ENCODE peak calls at places on chromosomes 5 and 9, in ten cellular contexts. One of them, this sample, is unnamed.

GRCh38 chr9:80615964-80616363 is 1044.2 kb downstream of the TLE4 start:
- DNase-seq in tibial nerve: no peak
- DNase-seq in MG63: peak; percentile 3
- DNase-seq in left ventricle myocardium inferior: no peak
- DNase-seq in endothelial cell of umbilical vein: no peak
- DNase-seq in WERI-Rb-1: no peak
- DNase-seq in aorta: no peak
- DNase-seq in endodermal cell: no peak
- DNase-seq in cardiac muscle cell: no peak
- DNase-seq in left lung: no peak
- DNase-seq in this sample: no peak

GRCh38 chr9:137302176-137303030 is at the start of gene NRARP:
- DNase-seq in tibial nerve: peak; percentile 68
- DNase-seq in MG63: peak; percentile 70
- DNase-seq in left ventricle myocardium inferior: peak; percentile 91
- DNase-seq in endothelial cell of umbilical vein: peak; percentile 82
- DNase-seq in WERI-Rb-1: peak; percentile 92
- DNase-seq in aorta: peak; percentile 94
- DNase-seq in endodermal cell: peak; percentile 94
- DNase-seq in cardiac muscle cell: peak; percentile 95
- DNase-seq in left lung: peak; percentile 95
- DNase-seq in this sample: peak; percentile 64

GRCh38 chr5:131513780-131514179 is 121.2 kb downstream of the RAPGEF6 start:
- DNase-seq in tibial nerve: no peak
- DNase-seq in MG63: no peak
- DNase-seq in left ventricle myocardium inferior: no peak
- DNase-seq in endothelial cell of umbilical vein: no peak
- DNase-seq in WERI-Rb-1: no peak
- DNase-seq in aorta: no peak
- DNase-seq in endodermal cell: no peak
- DNase-seq in cardiac muscle cell: no peak
- DNase-seq in left lung: no peak
- DNase-seq in this sample: no peak

GRCh38 chr5:40410939-40411635 is 268.6 kb upstream of the PTGER4 start:
- DNase-seq in tibial nerve: no peak
- DNase-seq in MG63: peak; percentile 94
- DNase-seq in left ventricle myocardium inferior: no peak
- DNase-seq in endothelial cell of umbilical vein: no peak
- DNase-seq in WERI-Rb-1: no peak
- DNase-seq in aorta: no peak
- DNase-seq in endodermal cell: no peak
- DNase-seq in cardiac muscle cell: no peak
- DNase-seq in left lung: no peak
- DNase-seq in this sample: no peak

GRCh38 chr9:105280730-105281129 is 36.3 kb downstream of the SLC44A1 start:
- DNase-seq in tibial nerve: no peak
- DNase-seq in MG63: no peak
- DNase-seq in left ventricle myocardium inferior: no peak
- DNase-seq in endothelial cell of umbilical vein: no peak
- DNase-seq in WERI-Rb-1: no peak
- DNase-seq in aorta: no peak
- DNase-seq in endodermal cell: no peak
- DNase-seq in cardiac muscle cell: no peak
- DNase-seq in left lung: no peak
- DNase-seq in this sample: no peak

GRCh38 chr9:4430492-4431261 is 59.6 kb upstream of the SLC1A1 start:
- DNase-seq in tibial nerve: no peak
- DNase-seq in MG63: no peak
- DNase-seq in left ventricle myocardium inferior: no peak
- DNase-seq in endothelial cell of umbilical vein: peak; percentile 88
- DNase-seq in WERI-Rb-1: no peak
- DNase-seq in aorta: no peak
- DNase-seq in endodermal cell: no peak
- DNase-seq in cardiac muscle cell: no peak
- DNase-seq in left lung: no peak
- DNase-seq in this sample: no peak

GRCh38 chr5:151095341-151096000 is 14.6 kb upstream of the TNIP1 start:
- DNase-seq in tibial nerve: no peak
- DNase-seq in MG63: peak; percentile 39
- DNase-seq in left ventricle myocardium inferior: peak; percentile 61
- DNase-seq in endothelial cell of umbilical vein: peak; percentile 64
- DNase-seq in WERI-Rb-1: peak; percentile 19
- DNase-seq in aorta: no peak
- DNase-seq in endodermal cell: peak; percentile 55
- DNase-seq in cardiac muscle cell: no peak
- DNase-seq in left lung: no peak
- DNase-seq in this sample: no peak

GRCh38 chr9:110463499-110463898 is 116.0 kb downstream of the SVEP1 start:
- DNase-seq in tibial nerve: no peak
- DNase-seq in MG63: no peak
- DNase-seq in left ventricle myocardium inferior: no peak
- DNase-seq in endothelial cell of umbilical vein: no peak
- DNase-seq in WERI-Rb-1: no peak
- DNase-seq in aorta: no peak
- DNase-seq in endodermal cell: no peak
- DNase-seq in cardiac muscle cell: no peak
- DNase-seq in left lung: no peak
- DNase-seq in this sample: no peak

GRCh38 chr9:88852794-88853193 is 138.5 kb upstream of the S1PR3 start:
- DNase-seq in tibial nerve: no peak
- DNase-seq in MG63: peak; percentile 42
- DNase-seq in left ventricle myocardium inferior: peak; percentile 27
- DNase-seq in endothelial cell of umbilical vein: peak; percentile 92
- DNase-seq in WERI-Rb-1: no peak
- DNase-seq in aorta: no peak
- DNase-seq in endodermal cell: no peak
- DNase-seq in cardiac muscle cell: no peak
- DNase-seq in left lung: no peak
- DNase-seq in this sample: no peak

GRCh38 chr5:136006767-136007251 is 22.0 kb upstream of the TGFBI start:
- DNase-seq in tibial nerve: no peak
- DNase-seq in MG63: peak; percentile 92
- DNase-seq in left ventricle myocardium inferior: no peak
- DNase-seq in endothelial cell of umbilical vein: no peak
- DNase-seq in WERI-Rb-1: no peak
- DNase-seq in aorta: no peak
- DNase-seq in endodermal cell: peak; percentile 39
- DNase-seq in cardiac muscle cell: no peak
- DNase-seq in left lung: no peak
- DNase-seq in this sample: no peak

GRCh38 chr5:32785639-32786216 is 74.6 kb downstream of the NPR3 start:
- DNase-seq in tibial nerve: no peak
- DNase-seq in MG63: no peak
- DNase-seq in left ventricle myocardium inferior: no peak
- DNase-seq in endothelial cell of umbilical vein: no peak
- DNase-seq in WERI-Rb-1: no peak
- DNase-seq in aorta: no peak
- DNase-seq in endodermal cell: no peak
- DNase-seq in cardiac muscle cell: no peak
- DNase-seq in left lung: no peak
- DNase-seq in this sample: no peak

GRCh38 chr5:1416856-1417469 is 28.3 kb downstream of the SLC6A3 start:
- DNase-seq in tibial nerve: no peak
- DNase-seq in MG63: no peak
- DNase-seq in left ventricle myocardium inferior: peak; percentile 7
- DNase-seq in endothelial cell of umbilical vein: no peak
- DNase-seq in WERI-Rb-1: peak; percentile 4
- DNase-seq in aorta: peak; percentile 70
- DNase-seq in endodermal cell: no peak
- DNase-seq in cardiac muscle cell: no peak
- DNase-seq in left lung: peak; percentile 51
- DNase-seq in this sample: no peak

DNA sequence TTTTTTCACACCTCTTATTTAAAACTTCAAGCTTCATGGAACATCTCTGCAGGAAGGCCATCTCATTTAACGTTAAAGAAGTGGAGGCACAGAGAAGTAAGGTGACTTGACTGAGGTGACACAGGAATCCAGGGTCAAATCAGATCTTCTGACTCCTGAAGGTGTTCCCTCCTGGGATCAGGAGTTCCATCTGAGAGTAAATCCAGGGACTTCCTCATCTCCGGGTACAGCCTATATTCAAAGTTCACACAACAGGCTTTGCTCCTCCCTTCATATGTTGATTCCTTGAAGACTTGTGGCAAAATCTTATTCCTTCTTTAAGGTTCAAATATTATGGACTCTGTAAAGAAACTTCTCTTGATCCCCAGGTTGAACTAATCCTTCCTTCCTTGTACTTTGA is 313.1 kb upstream of the CLINT1 start:
- DNase-seq in tibial nerve: no peak
- DNase-seq in MG63: no peak
- DNase-seq in left ventricle myocardium inferior: no peak
- DNase-seq in endothelial cell of umbilical vein: no peak
- DNase-seq in WERI-Rb-1: no peak
- DNase-seq in aorta: no peak
- DNase-seq in endodermal cell: no peak
- DNase-seq in cardiac muscle cell: no peak
- DNase-seq in left lung: no peak
- DNase-seq in this sample: no peak
- H3K9me3 ChIP-seq in tibial nerve: no peaks in the 10 kb centered on the region
- H3K9me3 ChIP-seq in MG63: no peaks in the 10 kb centered on the region
- H3K9me3 ChIP-seq in left ventricle myocardium inferior: no peaks in the 10 kb centered on the region
- H3K9me3 ChIP-seq in endothelial cell of umbilical vein: no peaks in the 10 kb centered on the region
- H3K9me3 ChIP-seq in WERI-Rb-1: no peaks in the 10 kb centered on the region
- H3K9me3 ChIP-seq in aorta: no peaks in the 10 kb centered on the region
- H3K9me3 ChIP-seq in endodermal cell: no peaks in the 10 kb centered on the region
- H3K9me3 ChIP-seq in cardiac muscle cell: no peaks in the 10 kb centered on the region
- H3K9me3 ChIP-seq in left lung: no peaks in the 10 kb centered on the region
- H3K9me3 ChIP-seq in this sample: no peaks in the 10 kb centered on the region

GRCh38 chr9:136095495-136096058 is 488 bp upstream of the NACC2 start:
- DNase-seq in tibial nerve: no peak
- DNase-seq in MG63: peak; percentile 34
- DNase-seq in left ventricle myocardium inferior: peak; percentile 61
- DNase-seq in endothelial cell of umbilical vein: peak; percentile 29
- DNase-seq in WERI-Rb-1: peak; percentile 28
- DNase-seq in aorta: no peak
- DNase-seq in endodermal cell: peak; percentile 71
- DNase-seq in cardiac muscle cell: peak; percentile 52
- DNase-seq in left lung: no peak
- DNase-seq in this sample: no peak

GRCh38 chr9:136093331-136093986 is 1.6 kb downstream of the NACC2 start:
- DNase-seq in tibial nerve: no peak
- DNase-seq in MG63: peak; percentile 76
- DNase-seq in left ventricle myocardium inferior: no peak
- DNase-seq in endothelial cell of umbilical vein: no peak
- DNase-seq in WERI-Rb-1: peak; percentile 54
- DNase-seq in aorta: no peak
- DNase-seq in endodermal cell: peak; percentile 72
- DNase-seq in cardiac muscle cell: no peak
- DNase-seq in left lung: peak; percentile 80
- DNase-seq in this sample: no peak

GRCh38 chr9:136092741-136093140 is 2.3 kb downstream of the NACC2 start:
- DNase-seq in tibial nerve: no peak
- DNase-seq in MG63: no peak
- DNase-seq in left ventricle myocardium inferior: no peak
- DNase-seq in endothelial cell of umbilical vein: no peak
- DNase-seq in WERI-Rb-1: no peak
- DNase-seq in aorta: no peak
- DNase-seq in endodermal cell: no peak
- DNase-seq in cardiac muscle cell: no peak
- DNase-seq in left lung: peak; percentile 31
- DNase-seq in this sample: no peak

GRCh38 chr9:136095028-136095494 is at the start of gene NACC2:
- DNase-seq in tibial nerve: peak; percentile 43
- DNase-seq in MG63: peak; percentile 78
- DNase-seq in left ventricle myocardium inferior: peak; percentile 82
- DNase-seq in endothelial cell of umbilical vein: peak; percentile 38
- DNase-seq in WERI-Rb-1: peak; percentile 61
- DNase-seq in aorta: peak; percentile 90
- DNase-seq in endodermal cell: peak; percentile 83
- DNase-seq in cardiac muscle cell: peak; percentile 78
- DNase-seq in left lung: peak; percentile 92
- DNase-seq in this sample: no peak

DNA sequence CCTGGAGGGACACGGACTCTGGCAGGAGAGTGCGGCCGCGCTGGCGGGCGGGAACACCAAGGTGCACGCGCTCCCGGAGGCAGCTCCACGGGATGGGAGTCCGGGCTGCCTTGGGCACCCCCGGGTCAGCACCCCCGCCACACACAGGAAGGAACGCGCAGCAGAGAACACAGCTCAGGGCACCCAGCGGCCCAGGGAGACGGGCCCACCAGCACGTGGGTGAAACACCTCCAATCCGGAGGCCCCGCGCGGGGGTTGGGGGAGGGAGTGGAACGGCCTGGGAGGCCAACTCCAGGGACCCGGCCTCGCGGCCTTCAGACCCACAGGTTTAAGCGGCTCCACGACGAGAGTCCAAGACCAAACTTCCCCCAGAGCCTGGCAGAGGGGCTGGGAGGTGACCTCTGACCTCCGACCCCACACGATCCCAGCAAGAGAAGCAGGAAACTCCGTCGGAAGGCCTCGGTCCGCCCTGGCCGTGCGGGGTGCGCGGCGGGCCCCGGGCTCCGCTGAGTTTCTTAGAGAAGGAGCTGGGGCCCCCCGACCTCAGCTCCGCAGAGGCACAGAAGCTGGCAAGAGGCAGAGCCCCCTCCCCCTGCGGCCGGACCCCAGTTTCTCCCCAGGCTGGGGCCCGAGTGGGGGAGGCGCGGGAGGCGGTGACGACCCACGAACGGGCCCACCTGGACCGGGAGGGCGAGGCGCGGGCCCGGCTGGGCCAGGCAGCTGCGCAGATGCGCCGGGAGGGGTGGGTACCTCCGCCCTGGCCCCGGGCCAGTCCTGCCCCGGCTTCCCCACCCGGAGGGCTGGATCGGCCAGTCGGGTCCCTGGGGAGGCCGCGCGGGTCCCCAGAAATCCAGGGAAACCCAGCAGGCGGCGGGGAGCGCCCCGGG is 851 bp downstream of the NACC2 start:
- DNase-seq in tibial nerve: peak; percentile 51
- DNase-seq in MG63: peak; percentile 91
- DNase-seq in left ventricle myocardium inferior: peak; percentile 88
- DNase-seq in endothelial cell of umbilical vein: peak; percentile 33
- DNase-seq in WERI-Rb-1: peak; percentile 67
- DNase-seq in aorta: peak; percentile 95
- DNase-seq in endodermal cell: peak; percentile 73
- DNase-seq in cardiac muscle cell: peak; percentile 66
- DNase-seq in left lung: peak; percentile 92
- DNase-seq in this sample: no peak
- H3K4me3 ChIP-seq in tibial nerve: peak overlapping the region; percentile 94
- H3K4me3 ChIP-seq in MG63: peak overlapping the region; percentile 87
- H3K4me3 ChIP-seq in left ventricle myocardium inferior: peak overlapping the region; percentile 95
- H3K4me3 ChIP-seq in endothelial cell of umbilical vein: peak overlapping the region; percentile 58
- H3K4me3 ChIP-seq in WERI-Rb-1: peak overlapping the region; percentile 53
- H3K4me3 ChIP-seq in aorta: peak overlapping the region; percentile 86
- H3K4me3 ChIP-seq in endodermal cell: peak overlapping the region; percentile 77
- H3K4me3 ChIP-seq in cardiac muscle cell: peak overlapping the region; percentile 63
- H3K4me3 ChIP-seq in left lung: peak overlapping the region; percentile 77
- H3K4me3 ChIP-seq in this sample: peak overlapping the region; percentile 97

GRCh38 chr5:178940569-178941360 is at the start of gene ZNF454:
- DNase-seq in tibial nerve: peak; percentile 62
- DNase-seq in MG63: no peak
- DNase-seq in left ventricle myocardium inferior: peak; percentile 93
- DNase-seq in endothelial cell of umbilical vein: peak; percentile 35
- DNase-seq in WERI-Rb-1: no peak
- DNase-seq in aorta: peak; percentile 96
- DNase-seq in endodermal cell: no peak
- DNase-seq in cardiac muscle cell: peak; percentile 75
- DNase-seq in left lung: peak; percentile 91
- DNase-seq in this sample: peak; percentile 2
- H3K9me3 ChIP-seq in tibial nerve: peaks cover 36% of the 10 kb centered on the region
- H3K9me3 ChIP-seq in MG63: peaks cover 83% of the 10 kb centered on the region
- H3K9me3 ChIP-seq in left ventricle myocardium inferior: peaks cover 57% of the 10 kb centered on the region
- H3K9me3 ChIP-seq in endothelial cell of umbilical vein: peaks cover 3% of the 10 kb centered on the region
- H3K9me3 ChIP-seq in WERI-Rb-1: peaks cover 7% of the 10 kb centered on the region
- H3K9me3 ChIP-seq in aorta: peaks cover 11% of the 10 kb centered on the region
- H3K9me3 ChIP-seq in endodermal cell: peaks cover 79% of the 10 kb centered on the region
- H3K9me3 ChIP-seq in cardiac muscle cell: no peaks in the 10 kb centered on the region
- H3K9me3 ChIP-seq in left lung: peaks cover 93% of the 10 kb centered on the region
- H3K9me3 ChIP-seq in this sample: peaks cover 38% of the 10 kb centered on the region

GRCh38 chr5:34959323-34959722 is 30.0 kb downstream of the DNAJC21 start:
- DNase-seq in tibial nerve: no peak
- DNase-seq in MG63: no peak
- DNase-seq in left ventricle myocardium inferior: no peak
- DNase-seq in endothelial cell of umbilical vein: no peak
- DNase-seq in WERI-Rb-1: no peak
- DNase-seq in aorta: no peak
- DNase-seq in endodermal cell: no peak
- DNase-seq in cardiac muscle cell: no peak
- DNase-seq in left lung: no peak
- DNase-seq in this sample: no peak
- H3K4me3 ChIP-seq in tibial nerve: no peak overlapping the region
- H3K4me3 ChIP-seq in MG63: no peak overlapping the region
- H3K4me3 ChIP-seq in left ventricle myocardium inferior: no peak overlapping the region
- H3K4me3 ChIP-seq in endothelial cell of umbilical vein: no peak overlapping the region
- H3K4me3 ChIP-seq in WERI-Rb-1: no peak overlapping the region
- H3K4me3 ChIP-seq in aorta: no peak overlapping the region
- H3K4me3 ChIP-seq in endodermal cell: no peak overlapping the region
- H3K4me3 ChIP-seq in cardiac muscle cell: no peak overlapping the region
- H3K4me3 ChIP-seq in left lung: no peak overlapping the region
- H3K4me3 ChIP-seq in this sample: no peak overlapping the region